ENCODE peak calls at places on chromosome 4, in six cellular contexts. Z, O, W, G, B and M are unnamed samples.

GRCh38 chr4:147589586-147589985 is 27.6 kb upstream of the TMEM184C start:
- DNase-seq in Z (no peak), O (no peak), W (no peak), G (no peak), B (no peak), M (no peak)

GRCh38 chr4:168632246-168632832 is 135.5 kb downstream of the PALLD start:
- DNase-seq in Z (no peak), O (no peak), W (no peak), G (no peak), B (no peak), M (no peak)

GRCh38 chr4:77453911-77454310 is 151.7 kb upstream of the CXCL13 start:
- DNase-seq in Z (no peak), O (no peak), W (no peak), G (no peak), B (no peak), M (no peak)

GRCh38 chr4:148431401-148431800 is 10.8 kb downstream of the NR3C2 start:
- DNase-seq in Z (no peak), O (no peak), W (no peak), G (no peak), B (no peak), M (no peak)

GRCh38 chr4:12409507-12410190 is 981.0 kb upstream of the HS3ST1 start:
- DNase-seq in Z (no peak), O (peak; percentile 26), W (no peak), G (no peak), B (no peak), M (no peak)

GRCh38 chr4:98493305-98493704 is 165.1 kb downstream of the TSPAN5 start:
- DNase-seq in Z (no peak), O (no peak), W (no peak), G (no peak), B (no peak), M (no peak)

GRCh38 chr4:87541956-87542709 is 13.0 kb upstream of the SPARCL1 start:
- DNase-seq in Z (no peak), O (no peak), W (no peak), G (no peak), B (no peak), M (no peak)

GRCh38 chr4:41205130-41205529 is 9.2 kb downstream of the APBB2 start:
- DNase-seq in Z (no peak), O (no peak), W (no peak), G (no peak), B (no peak), M (no peak)

GRCh38 chr4:163548481-163549243 is 54.2 kb downstream of the TMA16 start:
- DNase-seq in Z (no peak), O (no peak), W (no peak), G (peak; percentile 18), B (no peak), M (no peak)

GRCh38 chr4:78622253-78622979 is 70.8 kb downstream of the ANXA3 start:
- DNase-seq in Z (no peak), O (no peak), W (no peak), G (no peak), B (no peak), M (no peak)

GRCh38 chr4:101271516-101271915 is 75.8 kb downstream of the PPP3CA start:
- DNase-seq in Z (no peak), O (no peak), W (no peak), G (no peak), B (no peak), M (no peak)

GRCh38 chr4:57109847-57110634 is at the start of gene IGFBP7:
- DNase-seq in Z (no peak), O (no peak), W (peak; percentile 81), G (no peak), B (peak; percentile 51), M (no peak)

GRCh38 chr4:138834029-138834428 is 181.6 kb upstream of the NOCT start:
- DNase-seq in Z (no peak), O (no peak), W (no peak), G (no peak), B (no peak), M (no peak)

GRCh38 chr4:36551697-36552214 is 270.3 kb downstream of the DTHD1 start:
- DNase-seq in Z (no peak), O (peak; percentile 42), W (no peak), G (no peak), B (no peak), M (no peak)

GRCh38 chr4:137370206-137370633 is 162.1 kb downstream of the PCDH18 start:
- DNase-seq in Z (no peak), O (no peak), W (no peak), G (no peak), B (no peak), M (no peak)

GRCh38 chr4:176814770-176815169 is 22.0 kb upstream of the VEGFC start:
- DNase-seq in Z (no peak), O (no peak), W (no peak), G (no peak), B (no peak), M (no peak)

GRCh38 chr4:123452585-123452984 is 56.0 kb downstream of the SPRY1 start:
- DNase-seq in Z (no peak), O (no peak), W (no peak), G (no peak), B (peak; percentile 38), M (peak; percentile 14)

GRCh38 chr4:129926936-129927335 is 831.0 kb downstream of the C4orf33 start:
- DNase-seq in Z (no peak), O (no peak), W (no peak), G (no peak), B (no peak), M (no peak)

GRCh38 chr4:3684546-3684945 is 81.6 kb upstream of the ADRA2C start:
- DNase-seq in Z (no peak), O (no peak), W (no peak), G (no peak), B (no peak), M (no peak)

GRCh38 chr4:147862043-147862692 is 130.3 kb downstream of the ARHGAP10 start:
- DNase-seq in Z (no peak), O (no peak), W (no peak), G (no peak), B (no peak), M (no peak)

GRCh38 chr4:124334119-124334518 is 378.4 kb downstream of the ANKRD50 start:
- DNase-seq in Z (no peak), O (peak; percentile 60), W (no peak), G (peak; percentile 6), B (no peak), M (no peak)

GRCh38 chr4:65050786-65051185 is 619.5 kb downstream of the EPHA5 start:
- DNase-seq in Z (no peak), O (no peak), W (no peak), G (peak; percentile 74), B (no peak), M (no peak)

GRCh38 chr4:108988514-108989195 is 225.8 kb upstream of the ETNPPL start:
- DNase-seq in Z (no peak), O (no peak), W (no peak), G (no peak), B (no peak), M (no peak)
- H3K27ac ChIP-seq in Z (no peak overlapping the region), O (no peak overlapping the region), W (no peak overlapping the region), G (no peak overlapping the region), B (no peak overlapping the region), M (no peak overlapping the region)

GRCh38 chr4:24091632-24092240 is 201.9 kb upstream of the PPARGC1A start:
- DNase-seq in Z (no peak), O (no peak), W (no peak), G (no peak), B (no peak), M (no peak)

GRCh38 chr4:24089831-24090531 is 200.1 kb upstream of the PPARGC1A start:
- DNase-seq in Z (no peak), O (no peak), W (no peak), G (no peak), B (no peak), M (no peak)

GRCh38 chr4:24096603-24097002 is 206.8 kb upstream of the PPARGC1A start:
- DNase-seq in Z (no peak), O (no peak), W (no peak), G (no peak), B (no peak), M (no peak)

GRCh38 chr4:24094726-24095125 is 204.9 kb upstream of the PPARGC1A start:
- DNase-seq in Z (no peak), O (no peak), W (no peak), G (no peak), B (no peak), M (no peak)

DNA sequence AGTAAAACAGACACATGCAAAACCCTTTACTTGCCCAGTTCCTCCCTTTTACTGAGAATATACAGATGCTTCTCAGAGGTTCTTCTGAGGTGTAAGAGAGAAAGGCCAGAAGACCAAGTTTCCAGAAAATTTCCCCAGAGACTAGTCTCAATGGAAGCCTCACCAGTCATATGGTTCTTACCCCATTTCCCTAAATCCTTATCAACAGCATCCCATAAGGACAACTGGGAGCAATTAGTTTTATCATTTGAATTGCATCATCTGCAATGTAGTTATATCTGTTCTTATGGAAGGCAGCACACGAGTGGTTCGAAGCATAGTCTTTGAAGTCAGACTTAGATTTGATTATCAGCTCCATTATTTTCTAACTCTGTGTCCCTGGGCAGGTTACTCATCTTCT is 203.6 kb upstream of the PPARGC1A start:
- DNase-seq in Z (no peak), O (no peak), W (no peak), G (no peak), B (no peak), M (no peak)
- H3K27ac ChIP-seq in Z (no peak overlapping the region), O (no peak overlapping the region), W (no peak overlapping the region), G (no peak overlapping the region), B (no peak overlapping the region), M (no peak overlapping the region)

DNA sequence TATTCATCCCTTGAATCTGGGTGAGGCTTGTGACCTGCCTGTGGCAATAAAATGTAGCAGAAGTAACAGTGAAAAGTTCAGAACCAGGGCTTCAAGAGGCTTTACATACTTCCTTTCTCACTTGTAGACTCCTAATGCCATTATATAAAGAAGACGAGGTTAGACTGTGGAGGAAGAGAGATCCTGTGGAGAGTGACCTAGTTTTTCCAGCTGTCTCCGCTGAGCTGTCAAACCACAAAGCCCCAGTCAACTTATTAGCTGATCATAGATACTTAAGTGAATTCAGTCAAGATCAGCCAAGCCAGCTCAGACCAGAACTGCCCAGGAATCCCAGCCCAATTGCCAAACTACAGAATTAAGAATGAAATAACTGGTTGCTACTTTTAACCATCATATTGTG is 80.9 kb upstream of the KLF3 start:
- DNase-seq in Z (no peak), O (no peak), W (no peak), G (peak; percentile 6), B (no peak), M (no peak)
- H3K27ac ChIP-seq in Z (no peak overlapping the region), O (no peak overlapping the region), W (no peak overlapping the region), G (no peak overlapping the region), B (peak overlapping the region; percentile 68), M (no peak overlapping the region)

GRCh38 chr4:88938138-88938537 is 118.8 kb downstream of the FAM13A start:
- DNase-seq in Z (no peak), O (no peak), W (no peak), G (no peak), B (no peak), M (no peak)

GRCh38 chr4:88939697-88940096 is 117.3 kb downstream of the FAM13A start:
- DNase-seq in Z (no peak), O (no peak), W (no peak), G (no peak), B (no peak), M (no peak)

GRCh38 chr4:88937081-88937480 is 119.9 kb downstream of the FAM13A start:
- DNase-seq in Z (no peak), O (no peak), W (no peak), G (no peak), B (no peak), M (no peak)

DNA sequence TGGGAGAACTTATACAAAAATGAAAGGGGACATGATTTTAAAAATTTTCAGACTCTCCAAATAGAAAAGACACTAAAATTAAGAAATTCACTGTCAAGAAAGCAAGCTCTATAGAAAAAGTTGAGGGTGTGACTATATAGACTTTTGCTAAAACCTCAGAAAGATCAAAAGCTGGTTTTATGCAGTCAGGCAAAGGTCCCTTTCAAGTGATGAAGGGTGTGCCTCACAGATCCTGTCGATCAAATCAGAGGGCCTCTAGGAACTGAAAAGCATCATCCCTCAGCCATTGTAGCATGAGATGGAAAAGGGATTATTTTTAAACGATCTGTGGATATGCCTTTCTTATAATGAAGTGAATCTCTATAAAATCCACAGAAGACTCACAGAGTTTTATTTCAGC is 116.5 kb downstream of the FAM13A start:
- DNase-seq in Z (no peak), O (no peak), W (no peak), G (no peak), B (no peak), M (no peak)
- H3K27ac ChIP-seq in Z (no peak overlapping the region), O (no peak overlapping the region), W (no peak overlapping the region), G (no peak overlapping the region), B (no peak overlapping the region), M (no peak overlapping the region)